ENCODE peak calls at places on chromosomes 12 and 14, in five cellular contexts. H, W, T, I and M are unnamed samples.

GRCh38 chr12:64608901-64609542 is 1.3 kb upstream of the RASSF3 start:
- DNase-seq in I (peak), W (no peak), T (no peak), H (peak), M (no peak)

GRCh38 chr12:25529738-25530137 is 23.3 kb downstream of the LMNTD1 start:
- DNase-seq in I (no peak), W (no peak), T (no peak), H (no peak), M (no peak)

GRCh38 chr12:82970614-82971013 is 283.9 kb downstream of the TMTC2 start:
- DNase-seq in H (no peak), T (no peak), W (no peak), I (no peak), M (no peak)

GRCh38 chr12:6180300-6181051 is 19.7 kb upstream of the CD9 start:
- DNase-seq in T (no peak), W (peak), I (no peak), H (peak), M (no peak)

GRCh38 chr12:47755655-47756562 is 2.8 kb downstream of the RAPGEF3 start:
- DNase-seq in I (no peak), H (no peak), W (no peak), T (no peak), M (no peak)

GRCh38 chr14:23182372-23183014 is 967 bp downstream of the SLC7A8 start:
- DNase-seq in W (no peak), H (peak), I (peak), T (no peak), M (peak)

GRCh38 chr14:76537912-76538647 is 162.1 kb downstream of the ESRRB start:
- DNase-seq in W (no peak), I (no peak), H (no peak), T (no peak), M (no peak)

GRCh38 chr12:1810201-1810930 is 10.0 kb upstream of the LRTM2 start:
- DNase-seq in I (no peak), H (no peak), T (no peak), W (peak), M (no peak)

GRCh38 chr12:10190558-10191388 is 11.9 kb downstream of the TMEM52B start:
- DNase-seq in W (peak), T (peak), H (no peak), I (peak), M (peak)

GRCh38 chr14:32075636-32076277 is 1.3 kb upstream of the ARHGAP5 start:
- DNase-seq in T (no peak), W (peak), I (peak), H (peak), M (peak)

GRCh38 chr12:130162267-130162666 is at the start of gene FZD10:
- DNase-seq in I (peak), W (peak), H (peak), T (no peak), M (no peak)

GRCh38 chr14:23094666-23095195 is at the start of gene ACIN1:
- DNase-seq in W (peak), T (peak), H (no peak), I (peak), M (no peak)

GRCh38 chr12:84070311-84070710 is 842.3 kb downstream of the SLC6A15 start:
- DNase-seq in T (no peak), W (peak), I (no peak), H (no peak), M (no peak)

GRCh38 chr12:67691220-67691619 is 42.7 kb downstream of the DYRK2 start:
- DNase-seq in H (no peak), W (no peak), T (no peak), I (no peak), M (no peak)

GRCh38 chr14:101020971-101021370 is 117.4 kb upstream of the RTL1 start:
- DNase-seq in I (no peak), H (peak), T (no peak), W (no peak), M (peak)

GRCh38 chr12:3176754-3177153 is 99.6 kb downstream of the TSPAN9 start:
- DNase-seq in T (no peak), W (no peak), H (no peak), I (no peak), M (no peak)

GRCh38 chr12:111841236-111841749 is 735 bp upstream of the MAPKAPK5 start:
- DNase-seq in T (no peak), W (no peak), I (no peak), H (no peak), M (no peak)

GRCh38 chr12:70197362-70197744 is 45.9 kb upstream of the CNOT2 start:
- DNase-seq in T (no peak), H (no peak), I (no peak), W (no peak), M (no peak)

GRCh38 chr12:127723236-127723635 is 543.7 kb upstream of the TMEM132C start:
- DNase-seq in H (no peak), T (no peak), W (no peak), I (no peak), M (no peak)

GRCh38 chr14:53929871-53930685 is 26.5 kb downstream of the BMP4 start:
- DNase-seq in W (no peak), H (peak), I (peak), T (peak), M (no peak)

GRCh38 chr12:29741342-29742241 is 42.1 kb downstream of the TMTC1 start:
- DNase-seq in W (no peak), H (no peak), I (no peak), T (no peak), M (no peak)

GRCh38 chr12:94671917-94672316 is 21.6 kb upstream of the TMCC3 start:
- DNase-seq in H (no peak), I (no peak), W (no peak), T (no peak), M (no peak)
- H3K27ac ChIP-seq in H (no peak), I (no peak), W (no peak), T (no peak), M (no peak)

GRCh38 chr14:63852817-63853730 is at the start of gene SYNE2:
- DNase-seq in T (peak), I (peak), W (peak), H (peak), M (peak)
- TF ChIP-seq CTCF in T (peak), I (peak), W (no peak), H (peak), M (peak)

GRCh38 chr12:89862511-89863331 is 154.1 kb upstream of the ATP2B1 start:
- DNase-seq in H (no peak), T (peak), I (no peak), W (peak), M (peak)
- H3K4me3 ChIP-seq in H (no peak), T (no peak), I (no peak), W (no peak), M (no peak)

GRCh38 chr14:94451091-94451751 is 1.4 kb downstream of the SERPINA11 start:
- DNase-seq in I (peak), W (no peak), T (no peak), H (no peak), M (no peak)
- H3K27ac ChIP-seq in I (no peak), W (no peak), T (no peak), H (no peak), M (no peak)

DNA sequence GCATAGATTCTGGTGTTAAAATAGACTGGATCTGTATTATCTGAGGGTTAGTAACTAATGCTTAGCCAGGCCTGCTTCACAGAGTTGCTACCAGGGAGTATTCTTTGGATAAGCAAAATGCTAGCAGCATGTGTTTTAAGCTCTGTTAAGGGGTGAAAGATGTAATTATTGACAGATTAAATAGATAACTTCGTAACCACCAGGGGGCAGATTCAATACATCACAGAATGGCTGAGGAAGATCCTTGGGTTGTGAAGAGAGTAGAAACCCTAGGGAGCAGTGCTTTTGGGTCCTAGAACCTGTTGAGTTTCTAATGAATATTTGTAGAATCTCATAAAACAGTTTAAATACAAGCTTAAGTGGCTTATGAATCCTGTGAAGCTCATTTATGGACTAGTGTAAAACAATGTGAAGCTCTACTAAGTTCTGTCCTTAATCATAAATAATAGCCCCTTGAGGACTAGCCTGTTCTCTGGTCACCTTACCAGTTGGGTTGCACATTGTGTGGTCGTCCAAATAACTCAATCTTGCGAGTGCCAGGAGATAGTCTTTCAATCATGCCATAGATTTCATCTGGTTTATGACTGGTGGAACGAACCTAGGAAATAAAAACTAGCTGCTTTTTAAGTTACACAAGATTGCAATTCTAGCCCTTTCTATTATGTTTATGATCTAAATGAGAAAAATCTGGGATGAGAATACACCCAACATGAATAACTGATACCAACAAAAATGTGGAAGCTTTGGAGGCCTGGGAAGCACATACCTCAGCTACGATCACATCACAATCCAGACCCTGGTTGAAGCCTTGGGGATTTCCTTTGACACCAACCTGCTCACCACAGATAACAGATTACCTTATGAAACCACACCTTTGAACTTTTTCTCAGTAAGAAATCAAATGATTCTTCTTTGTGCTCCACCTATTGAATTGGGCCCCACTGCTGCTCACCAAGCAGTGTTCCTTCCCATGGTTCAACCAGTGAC is 12.3 kb downstream of the METTL3 start:
- DNase-seq in H (no peak), W (no peak), T (peak), I (peak), M (no peak)
- TF ChIP-seq CTCF in H (peak), W (peak), T (peak), I (peak), M (peak)

GRCh38 chr14:58919262-58919661 is 269.2 kb upstream of the DAAM1 start:
- DNase-seq in T (no peak), I (peak), H (no peak), W (no peak), M (no peak)
- H3K4me3 ChIP-seq in T (no peak), I (no peak), H (no peak), W (no peak), M (no peak)

GRCh38 chr12:107369679-107370078 is 276.3 kb upstream of the CRY1 start:
- DNase-seq in I (no peak), H (no peak), W (no peak), T (no peak), M (no peak)

GRCh38 chr12:107374136-107374535 is 280.8 kb upstream of the CRY1 start:
- DNase-seq in W (no peak), H (no peak), T (no peak), I (no peak), M (no peak)

GRCh38 chr12:107375231-107375630 is 281.9 kb upstream of the CRY1 start:
- DNase-seq in W (no peak), H (no peak), T (no peak), I (no peak), M (no peak)

GRCh38 chr12:107373238-107373809 is 280.0 kb upstream of the CRY1 start:
- DNase-seq in T (no peak), W (no peak), I (no peak), H (no peak), M (no peak)

DNA sequence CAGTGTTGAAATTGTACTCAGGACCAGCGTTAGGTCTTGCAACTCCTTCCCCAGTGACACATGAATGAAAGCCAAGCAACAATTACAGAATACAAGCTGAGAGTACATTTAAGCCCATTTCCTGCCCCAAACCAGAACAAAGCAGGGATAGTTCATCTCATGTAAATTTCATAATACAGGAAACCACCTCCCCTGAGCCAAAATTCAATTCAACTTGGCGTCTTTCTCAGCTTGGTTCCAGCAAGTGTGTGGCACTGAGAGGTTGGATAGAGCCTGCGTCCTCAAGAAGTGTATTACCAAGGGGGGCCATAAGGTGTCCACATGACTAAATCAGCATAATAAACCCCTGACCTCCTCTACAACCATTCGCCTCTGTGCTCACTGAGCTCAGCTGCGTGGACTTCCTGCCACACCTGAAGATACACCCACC is 278.9 kb upstream of the CRY1 start:
- DNase-seq in T (peak), H (no peak), I (no peak), W (no peak), M (no peak)
- H3K27ac ChIP-seq in T (no peak), H (no peak), I (no peak), W (no peak), M (no peak)

GRCh38 chr14:71629765-71630502 is 302.3 kb upstream of the RGS6 start:
- DNase-seq in H (no peak), I (no peak), W (no peak), T (no peak), M (no peak)

GRCh38 chr14:71632440-71632946 is 299.7 kb upstream of the RGS6 start:
- DNase-seq in T (no peak), H (no peak), I (peak), W (no peak), M (no peak)

GRCh38 chr14:71628433-71628832 is 303.8 kb upstream of the RGS6 start:
- DNase-seq in W (no peak), T (no peak), I (no peak), H (no peak), M (no peak)

GRCh38 chr14:71626281-71626835 is 305.9 kb upstream of the RGS6 start:
- DNase-seq in I (no peak), H (no peak), W (no peak), T (no peak), M (no peak)

DNA sequence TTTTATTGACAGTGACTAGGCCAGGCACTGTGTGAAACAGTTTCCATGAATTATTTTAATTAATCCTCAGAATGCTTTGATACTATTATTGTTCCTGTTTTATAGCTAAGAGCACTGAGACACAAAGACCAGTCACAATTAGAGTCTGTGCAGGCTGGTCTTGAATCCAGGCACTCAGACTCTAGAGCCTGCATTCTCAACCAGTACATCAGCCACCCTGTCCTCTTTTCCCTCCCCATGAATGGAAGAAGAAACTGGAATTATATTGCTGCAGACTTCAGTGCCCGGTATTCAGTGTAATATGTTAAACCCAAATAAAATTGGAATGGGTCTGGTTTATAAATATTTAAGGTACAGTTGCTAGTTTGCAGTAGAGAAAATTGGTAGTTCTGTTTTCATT is 303.0 kb upstream of the RGS6 start:
- DNase-seq in W (no peak), I (no peak), T (no peak), H (no peak), M (no peak)
- TF ChIP-seq CTCF in W (no peak), I (no peak), T (no peak), H (no peak), M (no peak)

GRCh38 chr12:95830335-95831089 is 28.2 kb upstream of the SNRPF start:
- DNase-seq in T (no peak), W (no peak), I (no peak), H (no peak), M (no peak)
- H3K4me3 ChIP-seq in T (no peak), W (no peak), I (no peak), H (no peak), M (no peak)